ENCODE peak calls at places on chromosomes 11 and 22, in six cellular contexts. N, Q, C, T, G and L are unnamed samples.

GRCh38 chr11:47923667-47924066 is 56.7 kb upstream of the PTPRJ start:
- DNase-seq in C (peak), N (peak), T (no peak), G (no peak), Q (no peak), L (no peak)

GRCh38 chr22:44394246-44395115 is 81.7 kb upstream of the SHISAL1 start:
- DNase-seq in C (peak), N (no peak), T (peak), G (peak), Q (no peak), L (no peak)

GRCh38 chr11:45451766-45452440 is 165.8 kb upstream of the SYT13 start:
- DNase-seq in Q (no peak), G (no peak), C (no peak), N (no peak), T (no peak), L (no peak)

GRCh38 chr22:46845281-46846153 is 83.1 kb downstream of the TBC1D22A start:
- DNase-seq in Q (no peak), N (peak), T (no peak), C (no peak), G (no peak), L (no peak)

GRCh38 chr11:384511-384910 is 9.5 kb upstream of the PKP3 start:
- DNase-seq in Q (no peak), N (no peak), T (no peak), G (no peak), C (no peak), L (no peak)

GRCh38 chr22:48507171-48507570 is 1320.5 kb downstream of the BRD1 start:
- DNase-seq in T (peak), C (no peak), G (no peak), Q (no peak), N (no peak), L (no peak)

GRCh38 chr11:11207428-11207827 is 145.6 kb downstream of the CSNK2A3 start:
- DNase-seq in C (no peak), T (no peak), N (no peak), G (no peak), Q (peak), L (no peak)

GRCh38 chr22:46639843-46640242 is 19.7 kb downstream of the GRAMD4 start:
- DNase-seq in G (no peak), N (no peak), Q (no peak), T (no peak), C (no peak), L (no peak)

GRCh38 chr11:57223601-57224000 is 13.4 kb downstream of the APLNR start:
- DNase-seq in T (no peak), N (peak), G (no peak), Q (no peak), C (no peak), L (no peak)

GRCh38 chr11:77340501-77340900 is 39.0 kb upstream of the GDPD4 start:
- DNase-seq in Q (no peak), G (no peak), C (no peak), T (no peak), N (no peak), L (no peak)

GRCh38 chr22:19612866-19613572 is 88.8 kb upstream of the CLDN5 start:
- DNase-seq in C (no peak), T (no peak), Q (no peak), N (no peak), G (no peak), L (no peak)

GRCh38 chr11:8685820-8686219 is 3.2 kb downstream of the RPL27A start:
- DNase-seq in G (no peak), N (no peak), Q (peak), C (no peak), T (no peak), L (no peak)

GRCh38 chr22:44741929-44742328 is 10.4 kb upstream of the ARHGAP8 start:
- DNase-seq in C (no peak), G (no peak), N (no peak), T (no peak), Q (no peak), L (no peak)

GRCh38 chr11:45145421-45146071 is 893 bp upstream of the PRDM11 start:
- DNase-seq in N (peak), G (no peak), C (peak), Q (no peak), T (no peak), L (peak)

GRCh38 chr11:114056409-114056808 is 3.1 kb upstream of the ZBTB16 start:
- DNase-seq in C (no peak), N (no peak), T (no peak), Q (no peak), G (no peak), L (no peak)

GRCh38 chr22:35930933-35931332 is 97.7 kb downstream of the RBFOX2 start:
- DNase-seq in C (no peak), Q (peak), G (no peak), N (peak), T (peak), L (peak)

GRCh38 chr22:36912694-36913430 is 566 bp upstream of the CSF2RB start:
- DNase-seq in Q (no peak), C (no peak), G (no peak), T (no peak), N (no peak), L (no peak)

GRCh38 chr11:30990625-30991348 is 378.8 kb downstream of the DCDC1 start:
- DNase-seq in Q (no peak), T (no peak), G (no peak), N (no peak), C (peak), L (no peak)

GRCh38 chr11:78406568-78407196 is 10.9 kb downstream of the GAB2 start:
- DNase-seq in N (no peak), G (no peak), T (peak), C (no peak), Q (no peak), L (no peak)

GRCh38 chr22:50325444-50326224 is 1.2 kb downstream of the DENND6B start:
- DNase-seq in T (no peak), C (no peak), G (no peak), N (no peak), Q (no peak), L (no peak)

GRCh38 chr11:34051349-34052035 is at the start of gene CAPRIN1:
- DNase-seq in Q (peak), G (peak), T (peak), C (peak), N (peak), L (peak)

GRCh38 chr11:74679513-74679865 is 51.7 kb downstream of the CHRDL2 start:
- DNase-seq in N (no peak), Q (no peak), T (no peak), G (peak), C (no peak), L (no peak)

GRCh38 chr22:17086301-17086700 is 1.5 kb downstream of the IL17RA start:
- DNase-seq in N (peak), C (no peak), G (no peak), Q (no peak), T (no peak), L (no peak)

GRCh38 chr11:1337647-1338007 is 28.2 kb upstream of the TOLLIP start:
- DNase-seq in T (no peak), C (no peak), Q (no peak), G (no peak), N (no peak), L (no peak)

GRCh38 chr11:71428861-71429435 is 19.2 kb downstream of the DHCR7 start:
- DNase-seq in N (no peak), Q (no peak), C (no peak), T (no peak), G (no peak), L (no peak)

GRCh38 chr11:31850365-31850764 is 39.2 kb upstream of the PAX6 start:
- DNase-seq in G (no peak), N (no peak), T (no peak), Q (no peak), C (no peak), L (no peak)

GRCh38 chr11:127965947-127966668 is 621.2 kb downstream of the ETS1 start:
- DNase-seq in N (peak), Q (no peak), C (no peak), G (no peak), T (no peak), L (no peak)

GRCh38 chr11:34789196-34789834 is 126.9 kb downstream of the APIP start:
- DNase-seq in T (no peak), N (no peak), Q (no peak), G (no peak), C (no peak), L (no peak)

DNA sequence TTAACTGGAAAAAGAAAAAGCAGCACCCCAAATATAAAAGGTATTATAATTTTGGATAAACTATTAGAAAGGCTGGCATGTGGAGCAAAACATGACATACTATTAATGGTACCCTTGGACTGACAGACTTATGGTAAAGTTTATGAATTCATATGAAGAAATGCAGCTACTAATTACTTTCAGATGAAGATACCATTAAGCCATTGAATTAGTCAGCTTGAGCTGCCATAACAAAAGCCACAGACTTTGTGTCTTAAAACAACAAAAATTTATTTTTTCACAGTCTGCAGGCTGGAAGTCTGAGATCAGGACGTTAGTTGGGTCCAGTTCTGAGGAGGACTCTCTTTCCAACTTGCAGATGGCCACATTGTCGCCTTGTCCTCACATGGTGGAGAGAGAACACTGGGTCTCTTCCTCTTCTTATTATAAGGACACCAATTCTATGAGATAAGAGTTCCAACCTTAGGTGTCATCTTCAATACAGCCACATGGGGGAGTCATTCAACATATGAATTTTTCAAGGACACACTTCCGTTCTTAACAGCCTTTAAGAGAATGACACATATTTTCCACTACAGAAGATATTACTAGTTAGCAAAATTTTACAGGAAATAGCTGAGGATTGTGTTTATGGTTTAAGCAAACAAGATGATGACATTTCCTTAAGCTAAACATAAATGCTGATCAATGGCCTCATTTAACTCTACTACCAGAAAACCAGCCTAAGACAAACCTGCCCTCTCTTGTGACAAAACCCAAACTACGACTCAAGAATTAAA is 56.1 kb downstream of the DCUN1D5 start:
- DNase-seq in Q (peak), T (peak), N (peak), G (peak), C (peak), L (peak)
- TF ChIP-seq CTCF in Q (peak), T (peak), N (peak), G (peak), C (peak), L (no peak)

GRCh38 chr11:63826471-63827190 is 12.3 kb upstream of the MARK2 start:
- DNase-seq in T (no peak), N (no peak), C (no peak), G (no peak), Q (no peak), L (no peak)

GRCh38 chr11:63832336-63832735 is 6.6 kb upstream of the MARK2 start:
- DNase-seq in C (no peak), N (no peak), T (no peak), Q (no peak), G (no peak), L (no peak)

GRCh38 chr11:63831326-63831725 is 7.6 kb upstream of the MARK2 start:
- DNase-seq in C (no peak), Q (no peak), G (no peak), T (no peak), N (no peak), L (no peak)

GRCh38 chr11:63833048-63833447 is 5.9 kb upstream of the MARK2 start:
- DNase-seq in N (no peak), C (no peak), T (no peak), Q (no peak), G (no peak), L (no peak)

GRCh38 chr11:63829823-63830489 is 9.0 kb upstream of the MARK2 start:
- DNase-seq in N (peak), G (peak), Q (peak), T (no peak), C (peak), L (peak)
- TF ChIP-seq CTCF in N (peak), G (peak), Q (peak), T (peak), C (no peak), L (peak)

DNA sequence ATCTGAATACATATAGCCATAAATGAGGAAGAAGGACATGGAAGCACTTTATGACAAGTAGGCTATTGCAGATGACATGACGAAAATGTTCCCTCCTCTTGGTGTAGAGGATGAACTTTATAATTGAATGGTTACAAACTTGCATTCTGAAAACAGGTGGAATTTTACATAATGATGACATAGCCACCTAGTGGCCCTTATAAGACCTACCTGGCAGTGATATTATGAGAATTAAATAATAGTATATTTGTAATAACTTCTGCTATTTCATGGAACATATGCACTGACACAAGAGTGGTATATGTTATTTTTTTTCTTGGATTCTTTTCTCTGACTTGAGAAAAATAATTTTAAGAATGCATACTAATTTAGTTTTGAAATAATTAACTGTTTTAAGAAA is 22.9 kb downstream of the TRIM22 start:
- DNase-seq in Q (peak), N (peak), G (no peak), T (no peak), C (no peak), L (no peak)
- TF ChIP-seq CTCF in Q (peak), N (peak), G (peak), T (peak), C (peak), L (no peak)

GRCh38 chr11:132123449-132123848 is 753.0 kb downstream of the NTM start:
- DNase-seq in T (no peak), C (no peak), Q (no peak), G (no peak), N (no peak), L (no peak)

GRCh38 chr11:132122701-132123100 is 752.3 kb downstream of the NTM start:
- DNase-seq in T (no peak), C (no peak), G (no peak), N (peak), Q (no peak), L (no peak)

GRCh38 chr11:132126973-132127900 is 756.8 kb downstream of the NTM start:
- DNase-seq in G (no peak), T (no peak), C (peak), Q (peak), N (peak), L (no peak)

GRCh38 chr11:132123854-132124835 is 753.7 kb downstream of the NTM start:
- DNase-seq in G (no peak), T (no peak), Q (peak), N (no peak), C (no peak), L (no peak)

GRCh38 chr11:132125855-132126841 is 755.7 kb downstream of the NTM start:
- DNase-seq in T (no peak), G (no peak), C (no peak), N (peak), Q (peak), L (no peak)
- TF ChIP-seq CTCF in T (no peak), G (no peak), C (no peak), N (no peak), Q (no peak), L (no peak)

DNA sequence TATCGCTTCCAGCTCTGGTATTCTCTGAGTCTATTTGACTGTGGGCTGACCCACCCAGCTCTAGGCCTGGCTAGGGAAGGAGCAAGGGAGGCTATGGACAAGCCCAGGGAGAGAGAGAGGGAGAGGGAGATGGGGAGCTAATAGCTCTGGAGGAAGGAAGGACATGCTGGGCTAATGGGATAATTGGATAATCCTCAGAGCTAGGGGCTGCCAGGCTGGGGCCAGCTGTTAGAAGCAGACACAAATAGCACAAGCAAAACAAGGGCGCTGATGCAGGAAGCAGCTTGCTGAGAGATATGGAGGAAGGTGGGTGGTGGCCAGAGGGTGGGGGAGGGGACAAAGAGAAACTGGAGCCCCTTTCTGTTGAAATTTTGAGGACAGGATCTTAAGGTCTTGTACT is 23.2 kb downstream of the ADORA2A start:
- DNase-seq in C (no peak), N (no peak), G (no peak), T (no peak), Q (no peak), L (no peak)
- TF ChIP-seq CTCF in C (no peak), N (no peak), G (no peak), T (no peak), Q (no peak), L (no peak)

GRCh38 chr22:42904049-42904448 is 47.0 kb upstream of the ARFGAP3 start:
- DNase-seq in N (no peak), G (no peak), Q (no peak), T (no peak), C (no peak), L (no peak)

GRCh38 chr22:42905217-42905616 is 48.1 kb upstream of the ARFGAP3 start:
- DNase-seq in C (peak), Q (no peak), G (no peak), N (no peak), T (no peak), L (no peak)

GRCh38 chr22:42905702-42906183 is 48.7 kb upstream of the ARFGAP3 start:
- DNase-seq in T (no peak), N (no peak), Q (no peak), C (peak), G (no peak), L (no peak)

GRCh38 chr22:42902875-42903510 is 45.9 kb upstream of the ARFGAP3 start:
- DNase-seq in C (no peak), T (no peak), Q (no peak), G (no peak), N (peak), L (no peak)

DNA sequence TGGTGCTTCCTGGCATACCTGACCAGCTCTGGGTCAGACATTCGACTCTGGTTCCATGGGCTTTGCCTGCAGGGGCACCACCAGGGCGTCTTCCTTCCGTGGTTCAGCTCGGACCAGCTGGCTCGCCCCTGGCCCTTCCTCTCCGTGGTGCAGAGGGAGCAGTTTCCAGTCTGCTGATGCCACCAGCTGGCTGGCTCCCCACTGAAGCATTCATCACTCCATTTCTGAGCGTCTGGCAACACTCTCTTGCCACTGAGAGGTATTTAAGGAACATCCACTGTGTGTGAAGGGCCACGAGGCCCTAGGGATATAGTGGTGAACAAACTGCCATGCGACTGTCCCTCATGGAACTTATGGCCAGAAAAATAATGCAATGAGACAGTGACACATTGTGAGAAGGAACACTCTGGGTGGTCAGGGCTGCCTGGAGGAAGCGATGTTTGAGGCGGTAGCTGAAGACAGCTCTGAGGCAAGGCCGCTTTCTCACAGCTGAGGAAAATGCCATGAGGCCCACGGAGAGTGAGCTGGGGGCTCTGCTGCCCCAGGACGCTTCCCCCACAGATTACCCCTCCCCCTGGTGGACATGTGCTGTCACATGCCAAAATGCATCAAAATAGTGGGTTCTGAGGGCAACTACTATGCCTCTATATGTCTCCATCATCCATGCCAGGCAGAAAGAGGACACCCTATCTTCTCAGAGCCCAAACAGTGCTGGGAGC is 44.9 kb upstream of the ARFGAP3 start:
- DNase-seq in G (no peak), Q (peak), T (no peak), C (peak), N (no peak), L (no peak)
- TF ChIP-seq CTCF in G (peak), Q (peak), T (peak), C (no peak), N (no peak), L (peak)